ENCODE peak calls at places on chromosome 1, in six cellular contexts. J is fibroblast of lung, G is IMR-90, I is OCI-LY7, Q is neuronal stem cell, B is A549. N is an unnamed sample.

GRCh38 chr1:18693256-18694098 is 62.8 kb downstream of the PAX7 start:
- DNase-seq in B (no peak), G (no peak), Q (peak), I (no peak), J (no peak), N (peak)

GRCh38 chr1:20430355-20431290 is 55.4 kb downstream of the CAMK2N1 start:
- DNase-seq in Q (peak), I (peak), G (peak), B (peak), J (no peak), N (peak)

GRCh38 chr1:32014199-32014936 is 700 bp downstream of the KHDRBS1 start:
- DNase-seq in B (peak), I (peak), Q (peak), J (peak), G (peak), N (peak)

GRCh38 chr1:172394167-172394751 is 26.2 kb upstream of the C1orf105 start:
- DNase-seq in B (peak), Q (no peak), G (peak), I (peak), J (peak), N (peak)

GRCh38 chr1:29513357-29513756 is 277.0 kb downstream of the PTPRU start:
- DNase-seq in J (peak), I (peak), Q (no peak), G (peak), B (peak), N (peak)

GRCh38 chr1:31127266-31127665 is 61.7 kb upstream of the PUM1 start:
- DNase-seq in I (no peak), B (no peak), G (peak), Q (no peak), J (peak), N (peak)

GRCh38 chr1:11417162-11417561 is 61.8 kb upstream of the DISP3 start:
- DNase-seq in B (no peak), I (no peak), J (no peak), G (no peak), Q (no peak), N (no peak)

GRCh38 chr1:116986531-116987255 is 14.9 kb upstream of the CD101 start:
- DNase-seq in J (no peak), Q (no peak), B (no peak), I (no peak), G (no peak), N (no peak)

GRCh38 chr1:174726167-174726879 is 273.4 kb upstream of the CACYBP start:
- DNase-seq in G (peak), I (peak), Q (no peak), B (peak), J (peak), N (peak)

GRCh38 chr1:159009704-159010361 is at the start of gene IFI16:
- DNase-seq in I (peak), Q (no peak), J (peak), B (peak), G (peak), N (peak)

GRCh38 chr1:202189919-202190715 is 3.5 kb upstream of the LGR6 start:
- DNase-seq in I (no peak), G (peak), Q (no peak), B (peak), J (no peak), N (peak)

GRCh38 chr1:114040273-114041043 is 61.2 kb downstream of the OLFML3 start:
- DNase-seq in Q (no peak), J (peak), B (no peak), G (no peak), I (no peak), N (no peak)

GRCh38 chr1:161487483-161487827 is 17.8 kb upstream of the FCGR2A start:
- DNase-seq in J (peak), G (peak), B (no peak), Q (no peak), I (no peak), N (no peak)

GRCh38 chr1:230866171-230866811 is 2.0 kb downstream of the C1orf198 start:
- DNase-seq in J (peak), I (no peak), Q (no peak), B (peak), G (no peak), N (no peak)
- H3K4me2 ChIP-seq in J (peak), I (no peak), Q (peak), B (peak), G (peak), N (peak)

DNA sequence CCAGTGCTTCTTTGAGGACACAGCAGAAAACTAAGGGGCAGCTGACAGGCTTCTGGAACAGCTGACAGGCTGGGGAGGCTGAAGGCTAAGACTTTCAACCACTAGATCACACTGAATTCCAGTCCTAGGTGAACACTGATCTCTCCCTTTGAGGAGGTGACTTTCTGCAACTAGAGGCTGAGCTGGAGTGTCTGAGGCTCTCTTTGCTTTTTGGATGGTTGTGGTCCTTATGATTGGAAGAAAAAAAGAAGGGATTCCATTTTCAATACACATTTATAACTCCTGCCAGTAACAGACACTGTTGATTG is 1.4 kb downstream of the IL6R start:
- DNase-seq in B (no peak), I (no peak), J (no peak), Q (no peak), G (no peak), N (no peak)
- H3K4me2 ChIP-seq in B (peak), I (no peak), J (peak), Q (no peak), G (peak), N (peak)

DNA sequence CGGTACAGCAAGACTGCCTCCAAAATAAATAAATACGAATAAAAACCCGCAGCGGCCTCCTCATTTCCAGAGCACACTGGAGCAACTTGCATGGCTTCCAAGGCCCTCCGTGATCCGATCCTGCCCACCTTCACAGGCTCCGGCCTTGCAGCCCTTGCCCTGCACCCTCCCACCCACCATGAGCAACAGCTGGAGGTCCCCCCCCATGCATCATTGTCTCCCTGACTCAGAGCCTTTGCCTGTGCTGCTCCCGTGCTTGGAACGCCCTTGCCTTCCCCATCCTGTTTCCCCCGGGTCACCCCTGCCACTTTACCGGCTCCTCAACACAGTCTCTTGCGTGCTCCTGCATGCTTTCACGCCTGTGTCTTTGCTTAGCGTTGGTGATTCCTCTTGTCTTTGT is 71.0 kb upstream of the ANGPTL1 start:
- DNase-seq in B (no peak), G (peak), Q (no peak), J (peak), I (no peak), N (no peak)
- H3K4me2 ChIP-seq in B (no peak), G (no peak), Q (no peak), J (no peak), I (no peak), N (no peak)

GRCh38 chr1:76587213-76587612 is 280.1 kb upstream of the ST6GALNAC5 start:
- DNase-seq in J (no peak), G (no peak), Q (no peak), I (no peak), B (no peak), N (peak)

GRCh38 chr1:76580206-76580605 is 287.1 kb upstream of the ST6GALNAC5 start:
- DNase-seq in B (no peak), G (no peak), J (no peak), Q (no peak), I (no peak), N (no peak)

GRCh38 chr1:76585980-76586674 is 281.2 kb upstream of the ST6GALNAC5 start:
- DNase-seq in B (no peak), J (no peak), I (no peak), G (no peak), Q (no peak), N (no peak)

GRCh38 chr1:76583875-76584477 is 283.3 kb upstream of the ST6GALNAC5 start:
- DNase-seq in J (no peak), I (no peak), Q (no peak), G (no peak), B (no peak), N (no peak)

GRCh38 chr1:76583237-76583868 is 283.9 kb upstream of the ST6GALNAC5 start:
- DNase-seq in I (no peak), G (no peak), B (no peak), J (no peak), Q (no peak), N (no peak)
- H3K4me2 ChIP-seq in I (no peak), G (no peak), B (no peak), J (no peak), Q (no peak), N (no peak)

GRCh38 chr1:84643183-84643582 is 47.1 kb downstream of the SSX2IP start:
- DNase-seq in G (no peak), I (no peak), Q (no peak), B (no peak), J (no peak), N (no peak)
- H3K4me2 ChIP-seq in G (no peak), I (no peak), Q (no peak), B (no peak), J (no peak), N (no peak)

DNA sequence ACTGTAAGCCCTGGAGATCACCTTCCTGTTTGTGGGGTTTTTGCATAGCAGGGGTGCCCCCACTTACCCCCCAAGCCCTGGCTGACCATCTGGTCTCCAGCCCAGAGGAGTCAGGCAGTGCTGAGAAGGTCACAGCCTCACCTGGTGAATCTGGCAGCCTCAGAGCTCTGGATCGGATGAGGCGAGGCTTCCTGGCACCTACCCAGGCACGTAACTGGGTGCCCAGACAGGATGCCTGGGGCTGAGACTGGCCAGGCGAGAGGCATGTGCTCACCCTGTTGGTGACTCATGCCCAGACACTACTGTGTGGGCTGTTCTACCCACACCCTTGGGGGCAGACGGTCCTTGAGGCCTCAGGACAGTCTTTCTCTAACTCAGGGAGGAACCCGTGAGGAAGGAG is 15.2 kb upstream of the PADI3 start:
- DNase-seq in Q (no peak), B (peak), J (peak), I (no peak), G (peak), N (peak)
- H3K4me2 ChIP-seq in Q (no peak), B (peak), J (peak), I (no peak), G (peak), N (no peak)

GRCh38 chr1:214244252-214244651 is 36.7 kb upstream of the SMYD2 start:
- DNase-seq in B (no peak), J (no peak), G (no peak), Q (no peak), I (no peak), N (no peak)

GRCh38 chr1:214249651-214250050 is 31.3 kb upstream of the SMYD2 start:
- DNase-seq in I (no peak), J (no peak), B (no peak), G (no peak), Q (no peak), N (no peak)

GRCh38 chr1:214244841-214245240 is 36.1 kb upstream of the SMYD2 start:
- DNase-seq in Q (no peak), B (peak), I (no peak), J (no peak), G (no peak), N (peak)

DNA sequence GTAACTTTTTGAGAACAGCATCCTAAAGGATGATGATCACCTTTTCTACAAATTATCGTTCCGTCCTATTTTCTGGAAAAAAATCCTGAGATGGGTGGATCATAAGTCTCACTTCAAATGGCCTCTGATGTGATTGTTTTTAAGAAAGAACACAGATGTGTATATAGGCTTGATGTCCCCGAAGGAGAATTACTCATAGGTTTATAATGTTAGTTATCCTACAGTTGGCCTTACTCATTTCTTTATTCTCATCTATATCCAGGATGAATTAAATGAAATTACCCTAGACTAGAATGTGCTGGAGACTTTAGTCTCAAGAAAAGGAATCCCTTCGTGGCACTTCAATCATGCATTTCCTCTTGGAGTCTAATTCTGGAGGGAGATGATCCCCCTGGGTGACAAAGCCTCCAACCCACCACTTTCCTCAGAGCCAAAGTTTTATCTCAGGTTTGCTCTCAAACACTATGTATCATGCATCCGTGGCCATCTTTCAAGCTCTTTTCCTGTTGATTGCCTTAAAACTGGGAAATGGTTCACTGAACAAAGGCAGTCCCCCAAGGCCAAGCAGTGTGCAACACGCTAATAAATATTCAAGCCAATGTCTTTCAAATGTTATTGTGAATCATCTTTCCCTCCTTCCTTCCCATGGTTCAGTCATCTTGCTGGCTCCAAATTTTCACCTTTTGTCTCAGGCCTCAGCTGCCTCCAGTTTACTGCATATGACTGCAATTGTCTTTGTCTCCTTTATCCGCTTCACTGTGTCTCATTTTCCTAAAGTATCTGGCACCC is 32.5 kb upstream of the SMYD2 start:
- DNase-seq in J (peak), B (no peak), I (no peak), G (peak), Q (no peak), N (no peak)
- H3K4me2 ChIP-seq in J (no peak), B (no peak), I (no peak), G (no peak), Q (no peak), N (no peak)